ENCODE peak calls at places on chromosomes 5 and 9, in four cellular contexts. One of them, this sample, is unnamed.

GRCh38 chr9:111799506-111799905 is 4.8 kb upstream of the SHOC1 start:
- DNase-seq in M059J: no peak
- DNase-seq in activated CD4-positive, alpha-beta T cell treated with anti-CD3 and anti-CD28 coated beads, Interleukin-2, amount 50 U/mL, for 1 hour: no peak
- DNase-seq in T-helper 17 cell: no peak
- DNase-seq in this sample: no peak

GRCh38 chr5:167916706-167917105 is 374.7 kb upstream of the WWC1 start:
- DNase-seq in M059J: peak
- DNase-seq in T-helper 17 cell: no peak
- DNase-seq in activated CD4-positive, alpha-beta T cell treated with anti-CD3 and anti-CD28 coated beads, Interleukin-2, amount 50 U/mL, for 1 hour: no peak
- DNase-seq in this sample: peak

GRCh38 chr9:91751922-91752321 is 198.1 kb downstream of the ROR2 start:
- DNase-seq in T-helper 17 cell: no peak
- DNase-seq in activated CD4-positive, alpha-beta T cell treated with anti-CD3 and anti-CD28 coated beads, Interleukin-2, amount 50 U/mL, for 1 hour: no peak
- DNase-seq in M059J: peak
- DNase-seq in this sample: peak

GRCh38 chr9:126788631-126789349 is 16.1 kb upstream of the ZBTB43 start:
- DNase-seq in activated CD4-positive, alpha-beta T cell treated with anti-CD3 and anti-CD28 coated beads, Interleukin-2, amount 50 U/mL, for 1 hour: no peak
- DNase-seq in T-helper 17 cell: no peak
- DNase-seq in M059J: peak
- DNase-seq in this sample: peak

GRCh38 chr5:62720036-62720441 is 141.4 kb downstream of the LRRC70 start:
- DNase-seq in T-helper 17 cell: no peak
- DNase-seq in activated CD4-positive, alpha-beta T cell treated with anti-CD3 and anti-CD28 coated beads, Interleukin-2, amount 50 U/mL, for 1 hour: no peak
- DNase-seq in M059J: peak
- DNase-seq in this sample: peak

GRCh38 chr5:129001831-129002626 is 36.7 kb downstream of the SLC27A6 start:
- DNase-seq in activated CD4-positive, alpha-beta T cell treated with anti-CD3 and anti-CD28 coated beads, Interleukin-2, amount 50 U/mL, for 1 hour: no peak
- DNase-seq in T-helper 17 cell: no peak
- DNase-seq in M059J: no peak
- DNase-seq in this sample: peak

GRCh38 chr5:159223469-159223868 is 14.1 kb upstream of the RNF145 start:
- DNase-seq in activated CD4-positive, alpha-beta T cell treated with anti-CD3 and anti-CD28 coated beads, Interleukin-2, amount 50 U/mL, for 1 hour: no peak
- DNase-seq in M059J: no peak
- DNase-seq in T-helper 17 cell: no peak
- DNase-seq in this sample: no peak

GRCh38 chr5:77210091-77211012 is at the start of gene PDE8B:
- DNase-seq in activated CD4-positive, alpha-beta T cell treated with anti-CD3 and anti-CD28 coated beads, Interleukin-2, amount 50 U/mL, for 1 hour: peak
- DNase-seq in M059J: no peak
- DNase-seq in T-helper 17 cell: no peak
- DNase-seq in this sample: peak

GRCh38 chr5:4614088-4614487 is 526.0 kb upstream of the ADAMTS16 start:
- DNase-seq in T-helper 17 cell: no peak
- DNase-seq in M059J: peak
- DNase-seq in activated CD4-positive, alpha-beta T cell treated with anti-CD3 and anti-CD28 coated beads, Interleukin-2, amount 50 U/mL, for 1 hour: no peak
- DNase-seq in this sample: no peak

GRCh38 chr5:134149571-134150303 is 27.0 kb downstream of the SKP1 start:
- DNase-seq in M059J: no peak
- DNase-seq in activated CD4-positive, alpha-beta T cell treated with anti-CD3 and anti-CD28 coated beads, Interleukin-2, amount 50 U/mL, for 1 hour: no peak
- DNase-seq in T-helper 17 cell: no peak
- DNase-seq in this sample: peak

GRCh38 chr5:143108498-143109128 is 294.9 kb downstream of the NR3C1 start:
- DNase-seq in activated CD4-positive, alpha-beta T cell treated with anti-CD3 and anti-CD28 coated beads, Interleukin-2, amount 50 U/mL, for 1 hour: no peak
- DNase-seq in T-helper 17 cell: no peak
- DNase-seq in M059J: peak
- DNase-seq in this sample: peak

GRCh38 chr5:77851229-77852067 is 75.3 kb upstream of the TBCA start:
- DNase-seq in M059J: peak
- DNase-seq in activated CD4-positive, alpha-beta T cell treated with anti-CD3 and anti-CD28 coated beads, Interleukin-2, amount 50 U/mL, for 1 hour: no peak
- DNase-seq in T-helper 17 cell: no peak
- DNase-seq in this sample: peak

GRCh38 chr9:123440256-123440655 is 84.3 kb downstream of the CRB2 start:
- DNase-seq in activated CD4-positive, alpha-beta T cell treated with anti-CD3 and anti-CD28 coated beads, Interleukin-2, amount 50 U/mL, for 1 hour: no peak
- DNase-seq in M059J: no peak
- DNase-seq in T-helper 17 cell: no peak
- DNase-seq in this sample: no peak

GRCh38 chr9:114272739-114273431 is 50.0 kb upstream of the ORM1 start:
- DNase-seq in activated CD4-positive, alpha-beta T cell treated with anti-CD3 and anti-CD28 coated beads, Interleukin-2, amount 50 U/mL, for 1 hour: no peak
- DNase-seq in M059J: no peak
- DNase-seq in T-helper 17 cell: no peak
- DNase-seq in this sample: no peak

GRCh38 chr5:135467051-135467625 is 15.0 kb upstream of the TIFAB start:
- DNase-seq in T-helper 17 cell: no peak
- DNase-seq in M059J: no peak
- DNase-seq in activated CD4-positive, alpha-beta T cell treated with anti-CD3 and anti-CD28 coated beads, Interleukin-2, amount 50 U/mL, for 1 hour: no peak
- DNase-seq in this sample: no peak

GRCh38 chr5:59506285-59506877 is 387.1 kb downstream of the PDE4D start:
- DNase-seq in M059J: peak
- DNase-seq in T-helper 17 cell: no peak
- DNase-seq in activated CD4-positive, alpha-beta T cell treated with anti-CD3 and anti-CD28 coated beads, Interleukin-2, amount 50 U/mL, for 1 hour: no peak
- DNase-seq in this sample: peak

GRCh38 chr5:124641154-124641792 is 105.2 kb downstream of the ZNF608 start:
- DNase-seq in T-helper 17 cell: no peak
- DNase-seq in M059J: no peak
- DNase-seq in activated CD4-positive, alpha-beta T cell treated with anti-CD3 and anti-CD28 coated beads, Interleukin-2, amount 50 U/mL, for 1 hour: no peak
- DNase-seq in this sample: no peak

GRCh38 chr9:104104407-104104806 is 10.3 kb downstream of the SMC2 start:
- DNase-seq in activated CD4-positive, alpha-beta T cell treated with anti-CD3 and anti-CD28 coated beads, Interleukin-2, amount 50 U/mL, for 1 hour: no peak
- DNase-seq in T-helper 17 cell: no peak
- DNase-seq in M059J: no peak
- DNase-seq in this sample: no peak

GRCh38 chr9:9730174-9730573 is 882.6 kb downstream of the PTPRD start:
- DNase-seq in activated CD4-positive, alpha-beta T cell treated with anti-CD3 and anti-CD28 coated beads, Interleukin-2, amount 50 U/mL, for 1 hour: no peak
- DNase-seq in T-helper 17 cell: no peak
- DNase-seq in M059J: no peak
- DNase-seq in this sample: no peak

GRCh38 chr9:130448035-130448624 is 3.4 kb downstream of the ASS1 start:
- DNase-seq in M059J: peak
- DNase-seq in activated CD4-positive, alpha-beta T cell treated with anti-CD3 and anti-CD28 coated beads, Interleukin-2, amount 50 U/mL, for 1 hour: no peak
- DNase-seq in T-helper 17 cell: no peak
- DNase-seq in this sample: no peak

GRCh38 chr9:21974542-21975409 is 19.4 kb downstream of the CDKN2A start:
- DNase-seq in T-helper 17 cell: no peak
- DNase-seq in M059J: peak
- DNase-seq in activated CD4-positive, alpha-beta T cell treated with anti-CD3 and anti-CD28 coated beads, Interleukin-2, amount 50 U/mL, for 1 hour: no peak
- DNase-seq in this sample: peak

GRCh38 chr9:109141375-109141774 is 21.6 kb upstream of the TMEM245 start:
- DNase-seq in activated CD4-positive, alpha-beta T cell treated with anti-CD3 and anti-CD28 coated beads, Interleukin-2, amount 50 U/mL, for 1 hour: no peak
- DNase-seq in M059J: no peak
- DNase-seq in T-helper 17 cell: no peak
- DNase-seq in this sample: no peak

GRCh38 chr5:171357843-171358242 is 29.8 kb upstream of the NPM1 start:
- DNase-seq in M059J: no peak
- DNase-seq in T-helper 17 cell: no peak
- DNase-seq in activated CD4-positive, alpha-beta T cell treated with anti-CD3 and anti-CD28 coated beads, Interleukin-2, amount 50 U/mL, for 1 hour: no peak
- DNase-seq in this sample: no peak

GRCh38 chr5:176859916-176860315 is 39.2 kb downstream of the HK3 start:
- DNase-seq in T-helper 17 cell: no peak
- DNase-seq in M059J: no peak
- DNase-seq in activated CD4-positive, alpha-beta T cell treated with anti-CD3 and anti-CD28 coated beads, Interleukin-2, amount 50 U/mL, for 1 hour: no peak
- DNase-seq in this sample: no peak

GRCh38 chr5:72355706-72356299 is 35.6 kb downstream of the PTCD2 start:
- DNase-seq in M059J: peak
- DNase-seq in T-helper 17 cell: no peak
- DNase-seq in activated CD4-positive, alpha-beta T cell treated with anti-CD3 and anti-CD28 coated beads, Interleukin-2, amount 50 U/mL, for 1 hour: no peak
- DNase-seq in this sample: peak

GRCh38 chr9:110291921-110292575 is 35.7 kb upstream of the TXN start:
- DNase-seq in activated CD4-positive, alpha-beta T cell treated with anti-CD3 and anti-CD28 coated beads, Interleukin-2, amount 50 U/mL, for 1 hour: no peak
- DNase-seq in M059J: peak
- DNase-seq in T-helper 17 cell: no peak
- DNase-seq in this sample: no peak

GRCh38 chr5:80154749-80155148 is 101.1 kb downstream of the SERINC5 start:
- DNase-seq in M059J: no peak
- DNase-seq in activated CD4-positive, alpha-beta T cell treated with anti-CD3 and anti-CD28 coated beads, Interleukin-2, amount 50 U/mL, for 1 hour: no peak
- DNase-seq in T-helper 17 cell: no peak
- DNase-seq in this sample: no peak

GRCh38 chr5:172175263-172175719 is 12.7 kb downstream of the STK10 start:
- DNase-seq in T-helper 17 cell: peak
- DNase-seq in activated CD4-positive, alpha-beta T cell treated with anti-CD3 and anti-CD28 coated beads, Interleukin-2, amount 50 U/mL, for 1 hour: peak
- DNase-seq in M059J: no peak
- DNase-seq in this sample: no peak

GRCh38 chr5:112634166-112634565 is 103.5 kb upstream of the APC start:
- DNase-seq in activated CD4-positive, alpha-beta T cell treated with anti-CD3 and anti-CD28 coated beads, Interleukin-2, amount 50 U/mL, for 1 hour: no peak
- DNase-seq in T-helper 17 cell: no peak
- DNase-seq in M059J: no peak
- DNase-seq in this sample: no peak

GRCh38 chr5:168721966-168722365 is 142.8 kb upstream of the PANK3 start:
- DNase-seq in activated CD4-positive, alpha-beta T cell treated with anti-CD3 and anti-CD28 coated beads, Interleukin-2, amount 50 U/mL, for 1 hour: no peak
- DNase-seq in T-helper 17 cell: no peak
- DNase-seq in M059J: no peak
- DNase-seq in this sample: no peak

GRCh38 chr9:75378036-75378435 is 289.7 kb downstream of the OSTF1 start:
- DNase-seq in M059J: peak
- DNase-seq in activated CD4-positive, alpha-beta T cell treated with anti-CD3 and anti-CD28 coated beads, Interleukin-2, amount 50 U/mL, for 1 hour: no peak
- DNase-seq in T-helper 17 cell: no peak
- DNase-seq in this sample: peak

GRCh38 chr5:31008231-31008630 is 185.3 kb upstream of the CDH6 start:
- DNase-seq in M059J: no peak
- DNase-seq in T-helper 17 cell: no peak
- DNase-seq in activated CD4-positive, alpha-beta T cell treated with anti-CD3 and anti-CD28 coated beads, Interleukin-2, amount 50 U/mL, for 1 hour: no peak
- DNase-seq in this sample: no peak

GRCh38 chr5:103086547-103086946 is 33.4 kb downstream of the GIN1 start:
- DNase-seq in M059J: no peak
- DNase-seq in T-helper 17 cell: no peak
- DNase-seq in activated CD4-positive, alpha-beta T cell treated with anti-CD3 and anti-CD28 coated beads, Interleukin-2, amount 50 U/mL, for 1 hour: no peak
- DNase-seq in this sample: no peak

GRCh38 chr9:136324501-136325300 is 2.6 kb upstream of the GPSM1 start:
- DNase-seq in activated CD4-positive, alpha-beta T cell treated with anti-CD3 and anti-CD28 coated beads, Interleukin-2, amount 50 U/mL, for 1 hour: no peak
- DNase-seq in M059J: no peak
- DNase-seq in T-helper 17 cell: no peak
- DNase-seq in this sample: no peak

GRCh38 chr9:136789523-136789937 is 1.6 kb upstream of the TMEM141 start:
- DNase-seq in activated CD4-positive, alpha-beta T cell treated with anti-CD3 and anti-CD28 coated beads, Interleukin-2, amount 50 U/mL, for 1 hour: no peak
- DNase-seq in M059J: no peak
- DNase-seq in T-helper 17 cell: no peak
- DNase-seq in this sample: no peak

GRCh38 chr5:58191451-58191850 is 268.4 kb downstream of the PLK2 start:
- DNase-seq in T-helper 17 cell: no peak
- DNase-seq in M059J: peak
- DNase-seq in activated CD4-positive, alpha-beta T cell treated with anti-CD3 and anti-CD28 coated beads, Interleukin-2, amount 50 U/mL, for 1 hour: no peak
- DNase-seq in this sample: no peak

GRCh38 chr5:26470439-26470838 is 567.9 kb downstream of the CDH9 start:
- DNase-seq in T-helper 17 cell: no peak
- DNase-seq in M059J: no peak
- DNase-seq in activated CD4-positive, alpha-beta T cell treated with anti-CD3 and anti-CD28 coated beads, Interleukin-2, amount 50 U/mL, for 1 hour: no peak
- DNase-seq in this sample: no peak